ENCODE peak calls at places on chromosomes 11 and 22, in six cellular contexts. Y, U, F, K, N and P are unnamed samples.
A peak's percentile ranks its signal among the peaks of the same experiment; 100 is the strongest.

GRCh38 chr11:95108159-95108611 is 18.5 kb downstream of the ENDOD1 start:
- DNase-seq in Y (no peak), U (no peak), F (no peak), K (no peak), N (no peak), P (no peak)

GRCh38 chr11:46392421-46393230 is 1.1 kb upstream of the CHRM4 start:
- DNase-seq in Y (peak; percentile 80), U (no peak), F (peak; percentile 66), K (peak; percentile 98), N (no peak), P (peak; percentile 91)

GRCh38 chr11:123451183-123451907 is 21.3 kb downstream of the GRAMD1B start:
- DNase-seq in Y (no peak), U (no peak), F (no peak), K (no peak), N (no peak), P (no peak)

GRCh38 chr11:65452806-65453490 is 30.4 kb downstream of the NEAT1 start:
- DNase-seq in Y (peak; percentile 84), U (no peak), F (no peak), K (no peak), N (no peak), P (no peak)

GRCh38 chr11:29780756-29781155 is 236.1 kb downstream of the KCNA4 start:
- DNase-seq in Y (no peak), U (no peak), F (no peak), K (no peak), N (no peak), P (no peak)

GRCh38 chr11:47886096-47886495 is 37.9 kb upstream of the NUP160 start:
- DNase-seq in Y (no peak), U (no peak), F (no peak), K (no peak), N (no peak), P (no peak)

GRCh38 chr11:47393163-47394049 is 15.0 kb upstream of the SLC39A13 start:
- DNase-seq in Y (no peak), U (no peak), F (no peak), K (no peak), N (no peak), P (peak; percentile 57)

GRCh38 chr11:119336744-119337469 is 2.6 kb downstream of the RNF26 start:
- DNase-seq in Y (no peak), U (no peak), F (no peak), K (no peak), N (no peak), P (no peak)

GRCh38 chr11:529740-530411 is 5.5 kb downstream of the HRAS start:
- DNase-seq in Y (no peak), U (no peak), F (no peak), K (no peak), N (no peak), P (no peak)

GRCh38 chr22:44928711-44929347 is 81.0 kb downstream of the PHF21B start:
- DNase-seq in Y (no peak), U (no peak), F (no peak), K (no peak), N (no peak), P (no peak)

GRCh38 chr22:45290410-45290936 is 5.7 kb downstream of the UPK3A start:
- DNase-seq in Y (no peak), U (no peak), F (no peak), K (no peak), N (no peak), P (no peak)

GRCh38 chr11:117868815-117869642 is 7.4 kb downstream of the FXYD6 start:
- DNase-seq in Y (no peak), U (no peak), F (no peak), K (no peak), N (no peak), P (no peak)

GRCh38 chr22:43310311-43310710 is 32.9 kb downstream of the SCUBE1 start:
- DNase-seq in Y (no peak), U (no peak), F (no peak), K (no peak), N (no peak), P (peak; percentile 27)

GRCh38 chr11:105612766-105613165 is 2.9 kb downstream of the GRIA4 start:
- DNase-seq in Y (no peak), U (no peak), F (no peak), K (no peak), N (no peak), P (no peak)

GRCh38 chr11:43952401-43953342 is 10.2 kb downstream of the C11orf96 start:
- DNase-seq in Y (no peak), U (no peak), F (no peak), K (no peak), N (no peak), P (peak; percentile 63)

GRCh38 chr11:43957571-43957970 is 15.1 kb downstream of the C11orf96 start:
- DNase-seq in Y (no peak), U (no peak), F (no peak), K (no peak), N (no peak), P (no peak)

GRCh38 chr11:43954241-43954640 is 11.8 kb downstream of the C11orf96 start:
- DNase-seq in Y (no peak), U (no peak), F (no peak), K (no peak), N (no peak), P (no peak)

GRCh38 chr11:43953521-43953920 is 11.1 kb downstream of the C11orf96 start:
- DNase-seq in Y (no peak), U (no peak), F (no peak), K (no peak), N (no peak), P (no peak)

GRCh38 chr11:43955381-43956118 is 13.1 kb downstream of the C11orf96 start:
- DNase-seq in Y (no peak), U (no peak), F (no peak), K (no peak), N (no peak), P (no peak)
- TF ChIP-seq TAF1 in Y (no peak), U (no peak), F (no peak), K (no peak), N (no peak), P (no peak)

GRCh38 chr22:36860821-36861659 is at the start of gene NCF4:
- DNase-seq in Y (no peak), U (no peak), F (no peak), K (peak; percentile 87), N (peak; percentile 94), P (no peak)
- TF ChIP-seq TAF1 in Y (no peak), U (no peak), F (no peak), K (peak; percentile 29), N (peak; percentile 62), P (no peak)

GRCh38 chr22:17820879-17821439 is 46.7 kb upstream of the BID start:
- DNase-seq in Y (peak; percentile 44), U (no peak), F (no peak), K (no peak), N (no peak), P (no peak)
- TF ChIP-seq TAF1 in Y (no peak), U (no peak), F (no peak), K (no peak), N (no peak), P (no peak)

DNA sequence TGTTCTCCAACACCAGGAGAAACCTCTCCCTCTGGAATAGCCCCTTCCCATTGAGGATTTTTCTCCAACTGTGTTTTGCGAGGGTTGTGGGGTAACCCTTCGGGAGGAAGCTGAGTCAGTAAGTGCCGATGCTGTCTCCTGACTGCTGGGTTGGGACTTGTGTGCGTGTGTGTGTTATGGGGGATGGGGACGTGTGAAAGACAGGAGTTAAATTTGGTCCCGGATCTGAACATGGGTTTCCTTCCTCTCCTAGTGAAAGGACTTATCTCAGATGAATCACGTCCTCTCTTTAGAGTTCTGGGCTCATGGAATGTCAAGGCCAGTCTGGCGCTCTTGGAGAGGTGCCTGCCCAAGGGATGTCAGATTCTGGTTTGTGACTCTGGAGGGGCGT is 33.3 kb downstream of the KIAA1671 start:
- DNase-seq in Y (no peak), U (no peak), F (peak; percentile 46), K (no peak), N (no peak), P (no peak)
- TF ChIP-seq TAF1 in Y (no peak), U (no peak), F (no peak), K (no peak), N (no peak), P (no peak)

DNA sequence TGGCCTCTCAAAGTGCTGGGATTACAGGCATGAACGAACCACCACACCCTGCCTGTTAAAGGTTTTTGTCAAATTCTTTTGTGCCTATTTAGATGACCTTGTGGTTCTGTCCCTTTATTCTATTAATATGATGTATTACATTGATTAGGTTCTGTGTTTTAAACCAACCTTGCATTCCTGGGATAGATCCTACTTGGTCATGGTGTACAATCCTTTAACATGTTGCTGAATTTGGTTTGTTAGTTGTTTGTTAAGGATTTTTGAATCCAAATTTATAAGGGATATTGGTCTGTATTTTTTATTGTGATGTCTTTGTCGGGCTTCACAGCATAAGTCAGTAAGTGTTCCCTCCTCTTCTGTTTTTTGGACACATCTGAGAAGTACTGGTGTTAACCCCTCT is 29.0 kb upstream of the CLDN5 start:
- DNase-seq in Y (no peak), U (no peak), F (no peak), K (no peak), N (no peak), P (no peak)
- TF ChIP-seq TAF1 in Y (no peak), U (no peak), F (no peak), K (no peak), N (no peak), P (no peak)

GRCh38 chr11:115112779-115113178 is 391.4 kb downstream of the CADM1 start:
- DNase-seq in Y (no peak), U (no peak), F (no peak), K (no peak), N (no peak), P (no peak)

GRCh38 chr11:115111066-115111465 is 393.1 kb downstream of the CADM1 start:
- DNase-seq in Y (no peak), U (no peak), F (no peak), K (no peak), N (no peak), P (no peak)
- TF ChIP-seq TAF1 in Y (no peak), U (no peak), F (no peak), K (no peak), N (no peak), P (no peak)

DNA sequence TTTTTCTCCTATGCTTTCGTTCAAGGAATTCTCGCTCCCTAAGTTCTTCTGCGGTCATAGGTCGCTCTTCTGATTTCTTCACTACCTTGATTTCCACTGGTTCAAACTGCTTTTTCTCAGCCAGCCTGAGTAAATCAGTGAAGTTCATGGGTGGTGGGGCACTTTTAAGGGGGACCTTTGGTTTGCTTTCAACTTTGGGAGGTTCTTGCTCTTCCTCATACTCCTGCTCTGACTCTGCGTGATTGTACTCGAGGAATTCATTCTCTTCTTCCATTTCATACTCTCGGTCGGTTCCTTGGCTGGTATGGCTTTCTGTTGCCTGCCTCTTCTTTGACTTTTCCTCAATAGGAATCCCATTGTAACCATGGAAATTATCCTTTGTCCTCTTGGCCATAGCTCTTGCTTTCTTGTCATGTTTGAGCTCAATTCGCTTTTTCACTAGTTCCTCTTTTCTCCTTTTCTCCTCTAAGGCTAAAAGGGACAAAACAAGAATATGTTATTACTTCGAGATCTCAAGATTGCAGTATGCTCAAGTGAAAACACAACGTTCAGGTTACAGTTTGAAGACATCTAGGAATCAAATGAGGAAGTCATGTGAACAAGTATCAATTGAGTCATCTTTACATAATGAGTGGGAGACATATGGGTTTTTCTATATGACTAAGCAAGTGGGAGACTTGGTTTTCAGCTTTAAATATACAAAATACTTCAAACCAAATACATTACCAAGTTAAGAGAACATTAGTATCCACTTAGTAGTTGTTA is 16.2 kb downstream of the MISFA start:
- DNase-seq in Y (no peak), U (no peak), F (no peak), K (peak; percentile 54), N (peak; percentile 79), P (no peak)
- TF ChIP-seq TAF1 in Y (no peak), U (no peak), F (no peak), K (no peak), N (no peak), P (no peak)